ENCODE peak calls at places on chromosomes 1 and 21, in four cellular contexts. O, R, N and V are unnamed samples.

GRCh38 chr1:2290171-2290578 is 62.1 kb downstream of the SKI start:
- DNase-seq in O (no peak), R (no peak), N (no peak), V (peak)

GRCh38 chr1:115794976-115795375 is 26.5 kb upstream of the CASQ2 start:
- DNase-seq in O (no peak), R (no peak), N (no peak), V (no peak)

GRCh38 chr21:36877741-36878140 is 88.7 kb downstream of the HLCS start:
- DNase-seq in O (no peak), R (no peak), N (no peak), V (no peak)

GRCh38 chr1:226429051-226429461 is 21.2 kb upstream of the PARP1 start:
- DNase-seq in O (no peak), R (no peak), N (no peak), V (no peak)

GRCh38 chr1:81596341-81596740 is 204.4 kb upstream of the ADGRL2 start:
- DNase-seq in O (no peak), R (no peak), N (no peak), V (no peak)

GRCh38 chr1:150508982-150509381 is 1.1 kb downstream of the ECM1 start:
- DNase-seq in O (no peak), R (no peak), N (no peak), V (no peak)

GRCh38 chr21:35340273-35340672 is 291.2 kb upstream of the RUNX1 start:
- DNase-seq in O (no peak), R (peak), N (no peak), V (no peak)

GRCh38 chr1:153040950-153041631 is at the start of gene SPRR2D:
- DNase-seq in O (no peak), R (no peak), N (no peak), V (no peak)

GRCh38 chr1:224504642-224505041 is 70.0 kb upstream of the WDR26 start:
- DNase-seq in O (no peak), R (no peak), N (no peak), V (no peak)

GRCh38 chr21:46297311-46298082 is 11.4 kb downstream of the YBEY start:
- DNase-seq in O (no peak), R (no peak), N (peak), V (no peak)

GRCh38 chr1:92804721-92805169 is 19.8 kb upstream of the EVI5 start:
- DNase-seq in O (no peak), R (peak), N (no peak), V (peak)

GRCh38 chr1:153490272-153491051 is 30.0 kb upstream of the S100A7 start:
- DNase-seq in O (no peak), R (no peak), N (no peak), V (no peak)

GRCh38 chr1:229124471-229125198 is 146.3 kb upstream of the RAB4A start:
- DNase-seq in O (no peak), R (peak), N (no peak), V (no peak)

GRCh38 chr1:3779912-3780416 is 7.4 kb downstream of the SMIM1 start:
- DNase-seq in O (no peak), R (no peak), N (no peak), V (no peak)

GRCh38 chr1:220372451-220372850 is 100.2 kb upstream of the RAB3GAP2 start:
- DNase-seq in O (no peak), R (no peak), N (no peak), V (no peak)

DNA sequence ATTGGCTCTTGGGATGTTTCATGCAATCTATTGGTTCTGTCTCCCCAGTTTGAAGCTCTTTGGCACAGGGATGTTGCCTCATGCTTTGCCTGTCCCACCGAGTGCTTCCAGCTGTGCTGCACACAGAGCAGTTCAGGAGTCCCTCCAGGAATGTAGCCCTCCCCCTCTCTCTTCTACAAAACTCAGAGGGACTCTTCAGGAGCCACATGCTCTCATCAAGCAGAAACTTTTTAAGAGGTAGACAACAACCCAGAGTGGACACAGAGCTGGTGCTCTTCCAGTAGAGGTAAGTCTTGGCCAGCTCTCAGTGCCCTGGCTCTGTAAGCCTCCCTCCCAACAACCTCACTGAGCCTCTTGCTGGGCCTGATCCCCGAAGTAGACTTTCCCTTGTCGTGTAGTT is 11.6 kb upstream of the ZNF697 start:
- DNase-seq in O (no peak), R (no peak), N (no peak), V (no peak)
- TF ChIP-seq SIN3A in O (no peak), R (no peak), N (no peak), V (no peak)

GRCh38 chr1:247111636-247112478 is 7.7 kb upstream of the ZNF669 start:
- DNase-seq in O (peak), R (peak), N (peak), V (peak)
- TF ChIP-seq SIN3A in O (no peak), R (peak), N (no peak), V (no peak)

GRCh38 chr1:111561328-111561727 is 57.9 kb upstream of the ADORA3 start:
- DNase-seq in O (no peak), R (no peak), N (no peak), V (no peak)

GRCh38 chr1:111563619-111564018 is 56.0 kb upstream of the RAP1A start:
- DNase-seq in O (no peak), R (no peak), N (no peak), V (no peak)

GRCh38 chr1:111565957-111566356 is 53.6 kb upstream of the RAP1A start:
- DNase-seq in O (no peak), R (peak), N (no peak), V (no peak)

GRCh38 chr1:111568160-111568559 is 51.4 kb upstream of the RAP1A start:
- DNase-seq in O (no peak), R (no peak), N (no peak), V (no peak)

DNA sequence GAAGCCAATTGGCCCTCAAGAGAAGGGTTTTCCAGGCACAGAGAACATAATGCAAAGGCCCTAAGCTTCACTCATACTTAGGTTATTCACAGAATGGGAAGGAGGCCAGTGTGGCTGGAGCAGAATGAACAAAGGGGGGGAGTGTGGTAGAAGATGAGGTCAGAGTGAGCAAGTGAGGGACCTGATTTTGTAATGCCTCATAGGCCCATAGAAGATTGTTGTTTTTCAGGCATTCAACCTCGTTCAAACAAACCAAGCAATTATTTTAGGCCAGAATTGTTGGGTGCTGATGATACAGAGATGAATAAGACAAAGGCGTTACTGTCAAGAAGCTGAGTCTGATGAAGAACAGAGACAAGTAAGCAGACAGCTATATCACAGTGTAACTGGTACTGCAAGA is 54.5 kb upstream of the RAP1A start:
- DNase-seq in O (no peak), R (no peak), N (no peak), V (no peak)
- TF ChIP-seq SIN3A in O (peak), R (no peak), N (no peak), V (no peak)

DNA sequence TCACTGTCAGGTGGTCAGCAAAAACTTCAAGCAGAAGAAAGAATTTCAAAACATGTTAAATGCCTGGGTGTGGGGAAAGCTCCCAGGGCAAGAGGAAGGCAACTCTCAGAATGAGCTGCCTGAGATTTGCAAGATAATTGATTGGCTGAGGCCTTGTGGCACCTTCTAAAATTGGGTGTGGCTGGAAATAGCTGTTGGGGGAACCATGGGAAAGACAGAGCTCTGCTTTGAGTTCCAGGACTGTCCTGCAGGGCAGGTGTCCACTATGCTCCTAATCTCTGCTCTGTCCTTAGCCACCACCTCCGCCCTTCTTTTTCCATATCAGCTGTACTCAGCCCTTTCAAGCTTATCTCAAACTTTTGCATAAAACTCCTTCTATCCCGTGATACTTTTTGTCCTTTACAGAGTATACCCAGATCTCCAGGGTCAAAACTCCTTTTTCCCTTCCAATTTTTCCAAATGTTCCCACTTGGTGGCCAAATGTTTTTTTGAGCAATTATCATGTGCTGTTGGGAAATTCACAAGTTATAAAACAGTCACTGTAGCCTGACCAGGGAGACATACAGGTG is 23.8 kb upstream of the PPP2R5A start:
- DNase-seq in O (no peak), R (no peak), N (no peak), V (peak)
- TF ChIP-seq SIN3A in O (no peak), R (no peak), N (no peak), V (no peak)

DNA sequence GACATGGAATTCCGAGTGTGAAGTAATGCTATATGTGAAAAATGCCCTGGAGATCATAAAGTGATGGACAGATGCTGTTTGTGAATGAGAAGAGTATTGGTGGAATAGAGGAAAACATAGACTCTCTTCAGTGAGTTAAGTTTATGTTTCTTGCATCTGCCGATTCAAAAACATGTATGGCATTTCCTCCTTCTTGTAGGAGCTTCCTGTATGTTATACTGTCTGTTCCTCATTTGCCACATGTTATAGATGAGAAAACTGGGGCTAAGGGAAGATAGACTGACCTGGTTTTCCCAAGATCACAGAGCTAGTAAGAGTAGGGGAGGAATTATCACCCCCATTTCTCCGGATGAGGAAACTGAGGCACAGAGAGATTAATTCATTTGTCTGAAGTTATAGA is 41.1 kb upstream of the IL20 start:
- DNase-seq in O (no peak), R (no peak), N (no peak), V (no peak)
- TF ChIP-seq SIN3A in O (no peak), R (no peak), N (no peak), V (no peak)

GRCh38 chr1:61708953-61709907 is 15.7 kb downstream of the TM2D1 start:
- DNase-seq in O (no peak), R (no peak), N (no peak), V (no peak)
- TF ChIP-seq SIN3A in O (no peak), R (no peak), N (no peak), V (no peak)

DNA sequence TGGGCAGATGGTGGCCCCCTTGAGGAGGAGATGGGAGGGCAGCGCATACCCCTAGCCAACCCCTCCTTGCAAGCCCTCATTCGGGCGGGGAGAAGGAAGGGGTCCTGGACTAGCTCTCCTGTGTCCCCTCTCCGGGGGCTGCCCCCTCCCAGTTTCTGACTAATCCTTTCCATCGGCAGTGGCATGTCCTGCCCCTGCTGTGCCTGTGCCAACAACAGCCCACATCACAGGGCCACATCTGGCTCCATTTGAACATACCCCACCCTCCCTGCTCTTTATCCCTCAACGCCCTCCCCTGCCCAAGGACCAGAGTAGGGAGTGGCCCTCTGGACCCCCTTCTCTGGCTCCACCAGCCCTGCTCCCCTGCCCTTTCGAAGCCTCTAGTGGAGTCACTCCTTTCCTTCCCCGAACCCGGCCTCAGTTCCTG is 11.0 kb upstream of the LMNA start:
- DNase-seq in O (peak), R (no peak), N (no peak), V (no peak)
- TF ChIP-seq SIN3A in O (peak), R (no peak), N (no peak), V (no peak)

GRCh38 chr1:24652382-24652781 is 9.3 kb downstream of the SRRM1 start:
- DNase-seq in O (no peak), R (no peak), N (no peak), V (no peak)
- TF ChIP-seq SIN3A in O (no peak), R (no peak), N (no peak), V (no peak)